ENCODE peak calls at places on chromosomes 12 and 14, in five cellular contexts. One of them, this sample, is unnamed. For H3K36me3, the result is how much of the 10 kb centered on the place peaks cover.

GRCh38 chr14:95346820-95347219 is 27.1 kb upstream of the CLMN start:
- DNase-seq in IMR-90: no peak
- DNase-seq in neuronal stem cell: no peak
- DNase-seq in H1: no peak
- DNase-seq in mesendoderm: peak
- DNase-seq in this sample: no peak

GRCh38 chr14:74630881-74631690 is 19.0 kb upstream of the LTBP2 start:
- DNase-seq in IMR-90: peak
- DNase-seq in neuronal stem cell: no peak
- DNase-seq in H1: no peak
- DNase-seq in mesendoderm: no peak
- DNase-seq in this sample: no peak

GRCh38 chr12:15669256-15669948 is 119.8 kb downstream of the EPS8 start:
- DNase-seq in IMR-90: peak
- DNase-seq in neuronal stem cell: no peak
- DNase-seq in H1: no peak
- DNase-seq in mesendoderm: no peak
- DNase-seq in this sample: no peak

GRCh38 chr12:10170199-10170598 is 1.7 kb downstream of the OLR1 start:
- DNase-seq in IMR-90: no peak
- DNase-seq in neuronal stem cell: no peak
- DNase-seq in H1: no peak
- DNase-seq in mesendoderm: peak
- DNase-seq in this sample: peak

GRCh38 chr14:103721334-103722120 is 5.9 kb downstream of the ZFYVE21 start:
- DNase-seq in IMR-90: peak
- DNase-seq in neuronal stem cell: no peak
- DNase-seq in H1: no peak
- DNase-seq in mesendoderm: no peak
- DNase-seq in this sample: peak

GRCh38 chr14:90795744-90796143 is 20.5 kb downstream of the TTC7B start:
- DNase-seq in IMR-90: peak
- DNase-seq in neuronal stem cell: no peak
- DNase-seq in H1: no peak
- DNase-seq in mesendoderm: no peak
- DNase-seq in this sample: peak

GRCh38 chr14:100862277-100862676 is 36.4 kb downstream of the MEG3 start:
- DNase-seq in IMR-90: peak
- DNase-seq in neuronal stem cell: no peak
- DNase-seq in H1: no peak
- DNase-seq in mesendoderm: no peak
- DNase-seq in this sample: no peak

GRCh38 chr12:68240975-68241374 is 12.4 kb downstream of the IL22 start:
- DNase-seq in IMR-90: peak
- DNase-seq in neuronal stem cell: no peak
- DNase-seq in H1: no peak
- DNase-seq in mesendoderm: no peak
- DNase-seq in this sample: no peak

GRCh38 chr12:66508025-66508424 is 170.9 kb downstream of the GRIP1 start:
- DNase-seq in IMR-90: no peak
- DNase-seq in neuronal stem cell: no peak
- DNase-seq in H1: no peak
- DNase-seq in mesendoderm: peak
- DNase-seq in this sample: peak

GRCh38 chr14:36238666-36239363 is 62.3 kb upstream of the PTCSC3 start:
- DNase-seq in IMR-90: peak
- DNase-seq in neuronal stem cell: no peak
- DNase-seq in H1: no peak
- DNase-seq in mesendoderm: no peak
- DNase-seq in this sample: peak

GRCh38 chr12:52739963-52740362 is 36.6 kb upstream of the KRT77 start:
- DNase-seq in IMR-90: no peak
- DNase-seq in neuronal stem cell: no peak
- DNase-seq in H1: no peak
- DNase-seq in mesendoderm: no peak
- DNase-seq in this sample: no peak

GRCh38 chr14:21071225-21072041 is 1.3 kb downstream of the ARHGEF40 start:
- DNase-seq in IMR-90: peak
- DNase-seq in neuronal stem cell: peak
- DNase-seq in H1: no peak
- DNase-seq in mesendoderm: peak
- DNase-seq in this sample: peak

GRCh38 chr12:46332260-46332659 is 40.3 kb downstream of the SLC38A2 start:
- DNase-seq in IMR-90: peak
- DNase-seq in neuronal stem cell: no peak
- DNase-seq in H1: no peak
- DNase-seq in mesendoderm: no peak
- DNase-seq in this sample: peak

GRCh38 chr12:90428474-90428873 is 526.5 kb downstream of the CCER1 start:
- DNase-seq in IMR-90: no peak
- DNase-seq in neuronal stem cell: no peak
- DNase-seq in H1: no peak
- DNase-seq in mesendoderm: no peak
- DNase-seq in this sample: no peak

GRCh38 chr12:52070243-52070925 is 606 bp downstream of the ATG101 start:
- DNase-seq in IMR-90: no peak
- DNase-seq in neuronal stem cell: no peak
- DNase-seq in H1: no peak
- DNase-seq in mesendoderm: peak
- DNase-seq in this sample: no peak

GRCh38 chr12:126792411-126792810 is 1474.6 kb upstream of the TMEM132C start:
- DNase-seq in IMR-90: no peak
- DNase-seq in neuronal stem cell: no peak
- DNase-seq in H1: no peak
- DNase-seq in mesendoderm: no peak
- DNase-seq in this sample: no peak

GRCh38 chr14:95330591-95331370 is 11.1 kb upstream of the CLMN start:
- DNase-seq in IMR-90: no peak
- DNase-seq in neuronal stem cell: no peak
- DNase-seq in H1: no peak
- DNase-seq in mesendoderm: no peak
- DNase-seq in this sample: peak

GRCh38 chr14:31391977-31392503 is 28.3 kb downstream of the HEATR5A start:
- DNase-seq in IMR-90: no peak
- DNase-seq in neuronal stem cell: no peak
- DNase-seq in H1: no peak
- DNase-seq in mesendoderm: no peak
- DNase-seq in this sample: no peak

GRCh38 chr14:105888151-105888550 is 361.8 kb downstream of the TMEM121 start:
- DNase-seq in IMR-90: no peak
- DNase-seq in neuronal stem cell: no peak
- DNase-seq in H1: no peak
- DNase-seq in mesendoderm: no peak
- DNase-seq in this sample: no peak

GRCh38 chr12:113642672-113643071 is 171.0 kb upstream of the LHX5 start:
- DNase-seq in IMR-90: no peak
- DNase-seq in neuronal stem cell: no peak
- DNase-seq in H1: no peak
- DNase-seq in mesendoderm: no peak
- DNase-seq in this sample: no peak

GRCh38 chr12:15605886-15606590 is 183.2 kb downstream of the EPS8 start:
- DNase-seq in IMR-90: no peak
- DNase-seq in neuronal stem cell: no peak
- DNase-seq in H1: no peak
- DNase-seq in mesendoderm: no peak
- DNase-seq in this sample: no peak

GRCh38 chr14:75301666-75302325 is 23.2 kb downstream of the FOS start:
- DNase-seq in IMR-90: no peak
- DNase-seq in neuronal stem cell: no peak
- DNase-seq in H1: no peak
- DNase-seq in mesendoderm: no peak
- DNase-seq in this sample: peak

GRCh38 chr14:24329736-24330135 is 5.1 kb downstream of the ADCY4 start:
- DNase-seq in IMR-90: no peak
- DNase-seq in neuronal stem cell: no peak
- DNase-seq in H1: no peak
- DNase-seq in mesendoderm: no peak
- DNase-seq in this sample: no peak

GRCh38 chr12:57577981-57578758 is 12.8 kb upstream of the PIP4K2C start:
- DNase-seq in IMR-90: no peak
- DNase-seq in neuronal stem cell: no peak
- DNase-seq in H1: no peak
- DNase-seq in mesendoderm: no peak
- DNase-seq in this sample: no peak

GRCh38 chr14:81062816-81063215 is 107.4 kb downstream of the TSHR start:
- DNase-seq in IMR-90: peak
- DNase-seq in neuronal stem cell: no peak
- DNase-seq in H1: peak
- DNase-seq in mesendoderm: peak
- DNase-seq in this sample: no peak

DNA sequence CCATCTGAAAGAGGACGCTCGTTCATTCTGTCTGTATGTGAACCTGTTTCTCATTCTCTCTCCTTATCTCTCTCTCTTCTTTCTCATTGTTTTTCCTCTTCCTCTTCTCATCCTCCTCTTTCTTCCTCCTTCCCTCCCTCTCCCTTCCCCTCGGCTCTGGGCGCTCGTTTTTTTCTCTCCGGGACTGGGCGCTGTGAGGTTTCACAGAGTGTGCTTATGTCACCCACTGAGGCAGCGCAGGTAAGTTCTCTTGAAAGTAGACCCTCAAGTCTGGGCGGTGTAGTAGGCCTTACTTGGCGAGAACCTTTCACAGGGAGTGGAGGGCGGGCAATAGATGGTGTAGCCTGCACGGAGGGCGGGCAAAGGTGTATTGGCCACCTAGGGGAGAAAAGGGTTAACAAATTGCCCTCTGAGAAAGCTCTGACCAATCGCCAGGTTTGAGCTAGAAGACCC is 4.5 kb upstream of the SIX1 start:
- DNase-seq in IMR-90: no peak
- DNase-seq in neuronal stem cell: no peak
- DNase-seq in H1: no peak
- DNase-seq in mesendoderm: peak
- DNase-seq in this sample: no peak
- H2AK5ac ChIP-seq in IMR-90: peak
- H2AK5ac ChIP-seq in neuronal stem cell: no peak
- H2AK5ac ChIP-seq in H1: peak
- H2AK5ac ChIP-seq in mesendoderm: no peak
- H2AK5ac ChIP-seq in this sample: no peak

DNA sequence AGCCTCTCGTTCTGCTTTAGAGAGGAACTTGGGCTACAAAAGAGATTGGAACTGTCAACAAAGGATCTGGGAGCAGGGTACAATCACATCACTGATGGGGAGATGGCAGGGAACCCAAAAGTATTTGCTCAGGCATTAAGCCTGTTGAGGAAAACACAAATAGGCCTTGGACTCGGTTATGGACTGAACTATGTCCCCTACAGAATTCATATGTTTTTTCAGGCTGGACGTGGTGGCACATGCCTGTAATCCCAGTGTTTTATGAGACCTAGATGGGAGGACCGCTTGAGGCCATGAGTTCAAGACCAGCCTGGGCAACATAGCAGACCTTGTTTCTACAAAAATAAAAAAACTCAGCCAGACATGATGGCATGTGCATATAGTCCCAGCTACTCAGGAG is 13.9 kb downstream of the DDX23 start:
- DNase-seq in IMR-90: no peak
- DNase-seq in neuronal stem cell: no peak
- DNase-seq in H1: no peak
- DNase-seq in mesendoderm: no peak
- DNase-seq in this sample: no peak
- H3K36me3 ChIP-seq in IMR-90: half or more
- H3K36me3 ChIP-seq in neuronal stem cell: under half
- H3K36me3 ChIP-seq in H1: half or more
- H3K36me3 ChIP-seq in mesendoderm: under half
- H3K36me3 ChIP-seq in this sample: half or more

DNA sequence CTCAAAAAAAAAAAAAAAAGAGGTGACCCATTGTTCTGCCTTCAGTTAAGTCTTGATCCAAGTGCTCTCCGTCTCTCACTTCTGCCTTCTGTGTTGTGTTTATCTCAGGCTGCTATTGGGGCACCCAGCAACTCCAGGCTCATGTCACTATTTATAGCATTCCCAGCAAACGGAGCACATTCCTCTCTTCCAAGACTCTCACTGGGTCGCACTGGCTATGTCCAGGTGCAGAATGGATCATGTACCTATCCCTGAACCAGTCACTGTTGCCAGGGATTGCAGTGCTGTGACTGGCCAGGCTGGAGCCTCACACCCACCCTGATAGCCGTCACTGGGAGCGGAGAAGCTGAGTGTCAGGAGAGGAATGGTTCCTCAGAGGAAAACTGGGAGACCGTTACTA is 31.2 kb downstream of the RHOF start:
- DNase-seq in IMR-90: peak
- DNase-seq in neuronal stem cell: no peak
- DNase-seq in H1: no peak
- DNase-seq in mesendoderm: peak
- DNase-seq in this sample: no peak
- H2AK5ac ChIP-seq in IMR-90: peak
- H2AK5ac ChIP-seq in neuronal stem cell: no peak
- H2AK5ac ChIP-seq in H1: no peak
- H2AK5ac ChIP-seq in mesendoderm: no peak
- H2AK5ac ChIP-seq in this sample: no peak

GRCh38 chr14:91899213-91899612 is 31.9 kb upstream of the TC2N start:
- DNase-seq in IMR-90: no peak
- DNase-seq in neuronal stem cell: no peak
- DNase-seq in H1: no peak
- DNase-seq in mesendoderm: no peak
- DNase-seq in this sample: no peak

GRCh38 chr14:91899777-91900176 is 32.4 kb upstream of the TC2N start:
- DNase-seq in IMR-90: no peak
- DNase-seq in neuronal stem cell: no peak
- DNase-seq in H1: no peak
- DNase-seq in mesendoderm: no peak
- DNase-seq in this sample: no peak

GRCh38 chr14:91903070-91903469 is 35.7 kb upstream of the TC2N start:
- DNase-seq in IMR-90: no peak
- DNase-seq in neuronal stem cell: no peak
- DNase-seq in H1: no peak
- DNase-seq in mesendoderm: no peak
- DNase-seq in this sample: no peak

GRCh38 chr14:91904483-91904882 is 37.1 kb upstream of the TC2N start:
- DNase-seq in IMR-90: no peak
- DNase-seq in neuronal stem cell: no peak
- DNase-seq in H1: no peak
- DNase-seq in mesendoderm: no peak
- DNase-seq in this sample: no peak

DNA sequence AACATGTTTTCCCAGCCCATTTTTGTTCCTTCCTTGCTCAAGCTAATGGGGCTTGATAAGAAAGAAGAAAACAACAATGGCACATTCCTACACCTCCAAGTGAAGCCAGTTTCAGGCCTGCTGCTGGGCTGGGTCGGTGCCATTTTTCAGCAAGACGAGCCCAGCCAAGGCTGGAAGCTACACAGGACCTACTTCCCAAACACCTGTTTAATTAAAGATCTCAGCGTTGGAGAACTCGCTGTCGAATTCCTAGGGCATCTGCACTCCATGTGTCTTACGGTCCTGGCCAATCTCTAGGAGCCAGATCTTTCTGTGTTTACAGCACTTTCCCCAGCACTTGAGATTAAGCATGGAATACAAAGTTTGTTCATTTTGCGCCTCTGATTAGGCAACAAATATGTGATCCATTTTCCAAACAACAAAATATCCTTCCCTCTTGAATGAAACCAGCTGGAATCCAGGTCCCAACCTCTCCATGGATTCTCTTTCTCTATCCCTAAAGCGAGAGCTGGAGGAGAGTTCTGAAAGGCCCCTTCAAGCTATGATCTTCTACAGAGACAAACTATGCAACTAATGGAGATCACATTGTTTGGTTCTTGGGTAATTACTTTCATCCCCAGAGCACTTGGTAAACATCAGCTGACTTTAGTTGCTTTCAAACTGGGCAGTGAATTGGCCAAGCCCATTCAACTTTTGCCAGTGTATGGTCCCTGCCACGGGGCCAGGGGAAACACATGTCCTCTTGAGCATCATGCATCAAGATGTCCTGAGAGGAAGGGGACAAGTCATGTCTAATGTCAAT is 34.3 kb upstream of the TC2N start:
- DNase-seq in IMR-90: no peak
- DNase-seq in neuronal stem cell: no peak
- DNase-seq in H1: no peak
- DNase-seq in mesendoderm: no peak
- DNase-seq in this sample: no peak
- H3K36me3 ChIP-seq in IMR-90: under half
- H3K36me3 ChIP-seq in neuronal stem cell: under half
- H3K36me3 ChIP-seq in H1: under half
- H3K36me3 ChIP-seq in mesendoderm: under half
- H3K36me3 ChIP-seq in this sample: under half

This sample was measured in trophoblast cell.